ENCODE peak calls at places on chromosomes 7 and 10, in ten cellular contexts. X is fibroblast of lung, U is GM23248, N is adipocyte, V is HCT116, S is colonic mucosa, O is PC-3, L is H9, D is IMR-90, M is SK-N-SH. K is an unnamed sample.

GRCh38 chr7:107125475-107125874 is 43.3 kb upstream of the HBP1 start:
- DNase-seq in X (no peak), U (no peak), N (no peak), V (no peak), S (no peak), O (no peak), L (no peak), D (no peak), M (no peak), K (no peak)

GRCh38 chr10:49539320-49539885 is 482 bp upstream of the ERCC6 start:
- DNase-seq in X (peak; percentile 46), U (peak; percentile 69), N (peak; percentile 60), V (peak; percentile 18), S (peak; percentile 58), O (peak; percentile 86), L (peak; percentile 43), D (peak; percentile 52), M (peak; percentile 50), K (peak; percentile 22)

GRCh38 chr10:95305606-95306385 is 15.0 kb upstream of the PDLIM1 start:
- DNase-seq in X (no peak), U (no peak), N (no peak), V (no peak), S (no peak), O (no peak), L (no peak), D (no peak), M (no peak), K (no peak)

GRCh38 chr7:142886866-142887265 is 1.3 kb upstream of the TRPV6 start:
- DNase-seq in X (no peak), U (no peak), N (no peak), V (no peak), S (no peak), O (no peak), L (peak; percentile 8), D (no peak), M (no peak), K (no peak)

GRCh38 chr10:123967626-123968243 is 76.1 kb upstream of the CPXM2 start:
- DNase-seq in X (peak; percentile 37), U (peak; percentile 76), N (peak; percentile 86), V (peak; percentile 49), S (peak; percentile 71), O (peak; percentile 63), L (peak; percentile 84), D (peak; percentile 11), M (peak; percentile 91), K (peak; percentile 63)

GRCh38 chr7:74483402-74484336 is 30.0 kb downstream of the GTF2IRD1 start:
- DNase-seq in X (peak; percentile 59), U (peak; percentile 63), N (peak; percentile 62), V (no peak), S (no peak), O (peak; percentile 36), L (no peak), D (peak; percentile 67), M (no peak), K (no peak)

GRCh38 chr10:87864497-87865059 is 1.2 kb downstream of the PTEN start:
- DNase-seq in X (no peak), U (peak; percentile 33), N (no peak), V (no peak), S (no peak), O (no peak), L (no peak), D (no peak), M (no peak), K (no peak)

GRCh38 chr7:24914465-24914859 is 65.5 kb downstream of the OSBPL3 start:
- DNase-seq in X (no peak), U (no peak), N (no peak), V (no peak), S (no peak), O (no peak), L (no peak), D (no peak), M (no peak), K (no peak)

GRCh38 chr10:97018251-97019212 is 167.2 kb downstream of the SLIT1 start:
- DNase-seq in X (no peak), U (no peak), N (no peak), V (no peak), S (no peak), O (no peak), L (peak; percentile 21), D (no peak), M (no peak), K (no peak)

GRCh38 chr10:97015199-97015693 is 170.5 kb downstream of the SLIT1 start:
- DNase-seq in X (no peak), U (no peak), N (no peak), V (no peak), S (no peak), O (no peak), L (no peak), D (no peak), M (no peak), K (no peak)

GRCh38 chr10:97019213-97019844 is 166.4 kb downstream of the SLIT1 start:
- DNase-seq in X (no peak), U (no peak), N (no peak), V (no peak), S (no peak), O (no peak), L (no peak), D (no peak), M (no peak), K (no peak)

GRCh38 chr10:97016728-97017473 is 168.9 kb downstream of the SLIT1 start:
- DNase-seq in X (no peak), U (no peak), N (no peak), V (no peak), S (no peak), O (no peak), L (peak; percentile 20), D (no peak), M (no peak), K (peak; percentile 29)

GRCh38 chr10:97017474-97017903 is 168.3 kb downstream of the SLIT1 start:
- DNase-seq in X (no peak), U (no peak), N (no peak), V (no peak), S (no peak), O (no peak), L (peak; percentile 30), D (no peak), M (no peak), K (no peak)
- H3K9ac ChIP-seq in X (no peak overlapping the region), U (no peak overlapping the region), N (no peak overlapping the region), V (no peak overlapping the region), S (no peak overlapping the region), O (no peak overlapping the region), L (no peak overlapping the region), D (no peak overlapping the region), M (no peak overlapping the region), K (no peak overlapping the region)

GRCh38 chr10:114684085-114684821 is 26.2 kb upstream of the ABLIM1 start:
- DNase-seq in X (peak; percentile 46), U (peak; percentile 56), N (peak; percentile 84), V (no peak), S (peak; percentile 79), O (peak; percentile 43), L (no peak), D (peak; percentile 30), M (peak; percentile 24), K (no peak)

GRCh38 chr10:114682532-114682931 is 24.5 kb upstream of the ABLIM1 start:
- DNase-seq in X (no peak), U (no peak), N (peak; percentile 37), V (no peak), S (no peak), O (no peak), L (no peak), D (no peak), M (no peak), K (no peak)

GRCh38 chr10:114683593-114683992 is 25.5 kb upstream of the ABLIM1 start:
- DNase-seq in X (no peak), U (no peak), N (no peak), V (no peak), S (no peak), O (no peak), L (no peak), D (no peak), M (no peak), K (no peak)

GRCh38 chr10:114682121-114682520 is 24.0 kb upstream of the ABLIM1 start:
- DNase-seq in X (no peak), U (no peak), N (no peak), V (no peak), S (no peak), O (no peak), L (no peak), D (no peak), M (no peak), K (no peak)

DNA sequence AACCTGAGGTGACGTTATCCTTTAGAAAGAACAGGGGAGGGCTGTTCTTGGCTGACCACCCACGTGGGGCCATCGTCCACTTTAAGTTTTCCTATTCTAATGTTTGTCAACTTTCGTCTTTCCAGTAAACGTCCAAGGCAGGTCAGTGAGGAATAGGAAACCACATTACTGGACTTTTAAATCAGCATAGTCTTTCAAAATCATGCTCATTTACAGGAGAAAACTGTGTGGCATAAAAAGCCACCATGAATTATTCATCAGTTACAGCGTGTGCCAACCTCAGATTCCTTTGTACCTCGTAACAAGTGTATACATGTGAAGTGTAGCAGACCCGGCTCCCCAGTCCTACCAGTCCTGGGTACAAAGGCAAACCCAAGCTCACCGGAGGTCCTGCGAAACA is 25.1 kb upstream of the ABLIM1 start:
- DNase-seq in X (no peak), U (no peak), N (no peak), V (no peak), S (no peak), O (peak; percentile 4), L (no peak), D (no peak), M (no peak), K (no peak)
- H3K9ac ChIP-seq in X (no peak overlapping the region), U (no peak overlapping the region), N (no peak overlapping the region), V (no peak overlapping the region), S (no peak overlapping the region), O (no peak overlapping the region), L (no peak overlapping the region), D (no peak overlapping the region), M (no peak overlapping the region), K (no peak overlapping the region)

GRCh38 chr7:213324-213993 is 21.1 kb downstream of the FAM20C start:
- DNase-seq in X (no peak), U (no peak), N (no peak), V (no peak), S (no peak), O (no peak), L (no peak), D (no peak), M (no peak), K (no peak)
- H3K9ac ChIP-seq in X (no peak overlapping the region), U (no peak overlapping the region), N (no peak overlapping the region), V (no peak overlapping the region), S (no peak overlapping the region), O (no peak overlapping the region), L (no peak overlapping the region), D (no peak overlapping the region), M (no peak overlapping the region), K (no peak overlapping the region)

DNA sequence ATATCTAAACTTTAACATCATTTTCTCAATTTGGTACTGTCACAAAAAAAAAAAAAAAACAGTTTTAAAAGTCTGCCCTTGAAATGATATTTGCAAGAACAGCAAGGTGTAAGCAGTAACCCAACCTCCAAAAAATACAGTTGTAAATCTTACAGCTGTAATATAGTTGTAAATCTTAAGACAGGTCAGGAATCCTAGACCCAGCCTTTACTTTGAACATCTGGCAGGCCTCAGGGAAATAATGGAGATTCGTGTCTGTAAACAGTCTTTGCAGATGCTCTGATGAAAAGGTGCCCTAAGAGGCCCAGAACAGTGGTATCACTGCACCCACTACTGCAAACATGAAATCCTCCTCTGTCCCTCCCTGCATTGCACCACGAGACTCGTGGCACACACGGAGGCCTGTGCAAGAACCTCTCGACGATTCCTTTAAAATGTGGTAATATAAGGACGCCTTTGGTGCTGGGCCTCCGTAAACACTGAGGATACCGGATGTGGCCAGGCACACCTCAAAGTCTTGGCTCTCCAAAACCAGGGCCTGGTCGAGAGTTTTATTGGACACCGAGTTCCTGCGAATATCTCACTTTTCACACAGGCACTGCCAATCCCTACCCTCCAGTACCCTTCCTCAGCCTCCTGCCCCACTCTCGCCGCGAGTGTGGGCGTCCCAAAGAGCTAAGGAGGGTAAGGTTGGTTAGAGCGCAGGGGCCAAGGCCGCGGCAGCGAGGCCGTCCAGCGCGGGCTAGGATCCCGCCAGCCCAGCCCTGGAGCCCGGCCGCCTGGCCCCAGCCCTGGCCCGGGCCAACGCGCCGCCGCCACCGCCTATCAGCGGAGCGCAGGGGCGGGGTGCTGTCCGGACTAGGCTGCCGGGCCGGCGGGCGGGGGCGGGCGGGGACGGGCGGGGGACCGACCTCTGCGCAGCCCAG is 475 bp upstream of the REEP3 start:
- DNase-seq in X (no peak), U (peak; percentile 56), N (peak; percentile 88), V (peak; percentile 48), S (peak; percentile 64), O (peak; percentile 95), L (peak; percentile 70), D (peak; percentile 28), M (peak; percentile 91), K (peak; percentile 74)
- H3K9ac ChIP-seq in X (peak overlapping the region; percentile 57), U (peak overlapping the region; percentile 95), N (peak overlapping the region; percentile 78), V (peak overlapping the region; percentile 88), S (peak overlapping the region; percentile 82), O (peak overlapping the region; percentile 91), L (peak overlapping the region; percentile 93), D (peak overlapping the region; percentile 84), M (peak overlapping the region; percentile 54), K (peak overlapping the region; percentile 99)